ENCODE peak calls at places on chromosomes 3 and 15, in four cellular contexts. E is foreskin fibroblast, H is activated B cell treated with CpG ODN at 0.5 μM for 24 hours, D is AG10803. Q is an unnamed sample.
A peak's percentile ranks its signal among the peaks of the same experiment; 100 is the strongest.

GRCh38 chr3:100682854-100683760 is 26.2 kb upstream of the TFG start:
- DNase-seq in E (no peak), H (no peak), D (no peak), Q (no peak)

GRCh38 chr15:76114561-76114960 is 54.8 kb downstream of the TMEM266 start:
- DNase-seq in E (no peak), H (no peak), D (no peak), Q (no peak)

GRCh38 chr3:184710870-184711365 is 946 bp downstream of the MAGEF1 start:
- DNase-seq in E (no peak), H (peak; percentile 28), D (no peak), Q (no peak)

GRCh38 chr15:60379466-60380274 is 18.1 kb downstream of the ANXA2 start:
- DNase-seq in E (peak; percentile 95), H (no peak), D (peak; percentile 100), Q (peak; percentile 97)

GRCh38 chr15:96331942-96332853 is 1.7 kb downstream of the NR2F2 start:
- DNase-seq in E (no peak), H (no peak), D (peak; percentile 62), Q (no peak)

GRCh38 chr3:131540821-131541220 is 38.0 kb upstream of the MRPL3 start:
- DNase-seq in E (no peak), H (no peak), D (no peak), Q (no peak)

GRCh38 chr3:242986-243706 is 46.6 kb downstream of the CHL1 start:
- DNase-seq in E (no peak), H (no peak), D (peak; percentile 2), Q (no peak)

GRCh38 chr3:122458992-122459391 is 43.1 kb upstream of the WDR5B start:
- DNase-seq in E (peak; percentile 35), H (no peak), D (peak; percentile 73), Q (peak; percentile 63)

GRCh38 chr3:134771962-134772361 is 23.1 kb upstream of the EPHB1 start:
- DNase-seq in E (no peak), H (no peak), D (no peak), Q (no peak)

GRCh38 chr3:181017690-181018089 is 28.2 kb upstream of the DNAJC19 start:
- DNase-seq in E (no peak), H (no peak), D (no peak), Q (no peak)

GRCh38 chr15:78050441-78050809 is 27.1 kb downstream of the TBC1D2B start:
- DNase-seq in E (no peak), H (no peak), D (peak; percentile 49), Q (no peak)

GRCh38 chr15:23420806-23421575 is 26.1 kb downstream of the GOLGA6L2 start:
- DNase-seq in E (no peak), H (no peak), D (peak; percentile 34), Q (no peak)

GRCh38 chr15:23416349-23417276 is 30.4 kb downstream of the GOLGA6L2 start:
- DNase-seq in E (no peak), H (no peak), D (no peak), Q (no peak)

GRCh38 chr15:23424111-23424904 is 22.7 kb downstream of the GOLGA6L2 start:
- DNase-seq in E (no peak), H (no peak), D (no peak), Q (no peak)

GRCh38 chr15:23422946-23423708 is 23.9 kb downstream of the GOLGA6L2 start:
- DNase-seq in E (no peak), H (no peak), D (no peak), Q (no peak)

DNA sequence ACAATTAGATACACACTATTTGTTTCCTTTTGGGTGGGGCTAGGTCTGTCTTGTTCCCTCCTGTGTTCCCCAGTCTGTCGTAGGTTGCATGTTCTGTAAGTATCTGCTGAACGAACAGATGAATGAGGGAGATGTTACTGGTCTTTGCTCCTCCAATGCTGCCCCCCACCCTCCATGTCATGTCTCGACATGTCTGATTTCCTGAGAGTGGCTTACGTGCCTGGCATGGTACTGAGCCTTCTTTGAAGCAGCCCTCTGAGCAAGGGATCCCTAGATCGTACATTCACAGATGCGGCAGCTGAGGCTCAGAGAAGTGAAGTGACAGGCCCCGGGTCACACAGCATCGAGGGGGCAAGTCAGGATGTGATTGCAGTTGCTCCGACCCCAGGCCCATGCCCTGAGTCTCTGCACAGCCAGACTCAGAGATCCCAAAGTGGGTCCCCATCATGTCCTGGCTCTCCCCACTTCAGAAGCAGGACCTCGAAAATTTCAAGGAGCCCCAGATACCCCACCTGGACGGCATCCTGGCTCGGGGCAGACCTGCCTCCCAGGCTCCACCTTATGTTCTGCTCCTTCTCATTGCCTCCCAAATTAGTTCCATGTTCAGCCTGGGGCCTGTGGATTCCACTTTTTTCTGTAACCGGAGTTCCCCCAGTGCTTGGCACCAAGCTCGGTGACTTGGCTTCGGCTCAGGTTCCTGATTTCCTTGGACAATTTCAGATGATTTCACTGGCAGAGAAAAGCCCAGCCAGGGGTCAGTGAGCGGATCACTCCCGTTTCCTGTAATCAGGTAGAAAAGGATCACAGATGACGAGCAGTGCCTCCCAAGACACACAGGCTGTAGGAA is 24.7 kb downstream of the GOLGA6L2 start:
- DNase-seq in E (no peak), H (no peak), D (no peak), Q (no peak)
- TF ChIP-seq CTCF in E (no peak), H (no peak), D (no peak), Q (no peak)

DNA sequence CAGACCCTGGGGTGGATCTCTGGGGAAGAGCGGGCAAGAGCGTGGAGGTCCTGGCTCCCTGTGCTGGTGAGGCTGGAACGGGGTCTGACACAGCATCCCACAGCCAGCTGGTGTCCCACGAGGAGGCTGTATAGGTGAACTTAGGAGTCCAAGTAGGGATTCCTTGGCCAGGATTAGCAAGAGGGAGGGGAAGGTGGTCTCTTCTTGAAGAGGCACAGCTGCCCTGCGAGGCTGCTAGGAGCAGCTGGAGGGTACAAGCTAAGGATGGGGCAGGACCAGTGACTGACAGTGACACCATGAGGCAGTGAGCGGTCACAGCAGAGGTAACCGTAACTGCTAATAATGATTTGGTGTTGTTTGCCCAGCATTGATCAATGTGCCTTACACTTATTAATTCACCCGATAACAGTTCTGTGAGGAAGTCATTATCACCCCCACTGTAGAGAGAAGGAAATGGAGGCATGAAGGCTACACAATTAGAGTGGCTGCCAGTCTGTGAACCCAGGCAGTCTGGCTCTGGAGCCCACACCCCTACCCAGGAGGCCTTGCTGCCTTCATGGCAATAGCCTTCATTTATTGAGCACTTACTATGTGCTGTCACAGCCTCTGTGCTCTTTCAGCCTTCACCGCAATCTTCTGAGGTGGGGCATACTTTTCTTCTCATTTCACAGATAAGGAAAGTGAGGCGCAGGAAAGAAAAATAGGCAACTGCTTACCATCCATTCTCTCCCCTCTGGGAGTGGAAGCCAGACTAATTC is 59.4 kb downstream of the TMEM44 start:
- DNase-seq in E (peak; percentile 43), H (no peak), D (peak; percentile 65), Q (no peak)
- TF ChIP-seq CTCF in E (peak; percentile 34), H (no peak), D (peak; percentile 56), Q (peak; percentile 63)

GRCh38 chr15:74548236-74548635 is 7.2 kb downstream of the ARID3B start:
- DNase-seq in E (no peak), H (no peak), D (no peak), Q (no peak)

GRCh38 chr15:74545061-74545460 is 4.0 kb downstream of the ARID3B start:
- DNase-seq in E (no peak), H (no peak), D (no peak), Q (no peak)

GRCh38 chr15:74543043-74543422 is 2.0 kb downstream of the ARID3B start:
- DNase-seq in E (no peak), H (no peak), D (no peak), Q (no peak)

GRCh38 chr15:74543583-74543982 is 2.6 kb downstream of the ARID3B start:
- DNase-seq in E (no peak), H (no peak), D (no peak), Q (no peak)

GRCh38 chr15:74545776-74546656 is 5.0 kb downstream of the ARID3B start:
- DNase-seq in E (peak; percentile 100), H (peak; percentile 64), D (peak; percentile 99), Q (peak; percentile 99)
- TF ChIP-seq CTCF in E (no peak), H (no peak), D (no peak), Q (no peak)

DNA sequence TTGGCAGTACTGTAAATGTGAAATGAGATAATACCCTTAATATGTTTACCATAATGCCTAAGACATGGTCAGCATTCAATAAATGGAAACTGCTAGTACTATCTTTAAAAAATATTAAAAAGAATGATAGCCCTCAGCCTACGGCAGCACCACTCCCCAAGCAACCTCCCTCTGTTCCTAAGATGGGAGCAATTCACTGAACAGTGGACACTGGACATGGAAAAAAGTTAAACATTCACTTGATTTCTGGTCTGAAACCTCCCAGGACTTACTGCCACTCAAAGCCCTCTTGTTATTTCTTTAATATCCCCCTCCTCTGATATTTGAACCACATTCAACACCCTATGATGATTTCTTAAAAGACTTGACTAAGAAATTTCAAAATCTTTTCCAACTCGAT is 27.0 kb downstream of the NEK4 start:
- DNase-seq in E (no peak), H (no peak), D (no peak), Q (no peak)
- TF ChIP-seq CTCF in E (no peak), H (no peak), D (no peak), Q (no peak)

GRCh38 chr15:41583795-41584194 is 24.8 kb downstream of the TYRO3 start:
- DNase-seq in E (no peak), H (no peak), D (no peak), Q (no peak)

GRCh38 chr15:41584636-41585139 is 25.7 kb downstream of the TYRO3 start:
- DNase-seq in E (no peak), H (no peak), D (no peak), Q (no peak)

GRCh38 chr15:41581110-41581509 is 22.1 kb downstream of the TYRO3 start:
- DNase-seq in E (no peak), H (no peak), D (no peak), Q (no peak)

DNA sequence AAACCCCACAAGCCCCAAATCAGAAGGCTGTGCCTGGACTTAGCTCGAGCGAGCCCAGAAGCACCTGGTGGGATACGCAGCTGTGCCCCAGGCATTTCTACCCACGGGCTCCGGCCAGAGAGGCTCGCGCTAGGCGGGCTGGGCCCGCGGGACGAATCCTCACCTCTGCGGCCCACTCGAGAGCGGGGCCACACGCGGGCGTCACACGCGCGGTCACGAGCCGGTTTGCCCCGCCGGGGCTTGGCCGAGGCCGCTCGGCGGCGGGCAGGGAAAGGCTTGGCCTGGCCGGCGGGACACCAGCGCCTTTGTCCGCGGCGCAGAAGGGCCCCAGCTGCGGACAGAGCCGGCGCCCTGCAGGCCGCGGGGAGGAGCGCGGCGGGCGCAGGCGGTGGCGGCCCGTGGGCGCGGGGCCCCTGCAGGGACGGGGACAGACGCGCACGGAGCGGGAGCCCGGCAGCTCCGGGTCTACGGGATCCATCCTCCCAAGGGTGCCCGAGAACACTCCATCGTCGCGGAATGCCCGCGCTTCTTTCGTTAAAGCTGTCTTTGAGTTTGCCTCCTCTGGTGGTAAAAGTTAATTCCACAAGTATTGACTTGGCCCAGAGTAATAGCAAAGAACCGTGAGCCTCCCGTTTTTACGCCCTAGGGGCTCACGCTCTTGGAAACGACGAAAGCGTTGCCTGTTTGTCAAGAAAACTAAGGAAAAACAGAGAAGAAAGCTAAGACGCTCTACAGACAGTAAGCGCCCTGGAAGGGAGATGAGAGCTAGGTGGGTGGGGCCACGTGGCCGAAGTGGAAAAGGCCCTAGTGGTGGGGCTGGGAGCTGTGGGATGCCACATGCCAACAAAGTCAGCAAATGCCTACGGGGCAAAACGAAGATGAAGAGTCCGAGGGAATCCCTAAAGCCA is 26.4 kb downstream of the TYRO3 start:
- DNase-seq in E (peak; percentile 40), H (peak; percentile 29), D (peak; percentile 56), Q (peak; percentile 66)
- TF ChIP-seq CTCF in E (peak; percentile 32), H (no peak), D (peak; percentile 44), Q (peak; percentile 72)